ENCODE peak calls at places on chromosomes 1 and 21, in nine cellular contexts. N, V, U, K, H, P, R, C and A are unnamed samples.

GRCh38 chr1:230100932-230101331 is 33.9 kb downstream of the GALNT2 start:
- DNase-seq in N (no peak), V (no peak), U (no peak), K (no peak), H (no peak), P (no peak), R (no peak), C (no peak), A (no peak)

GRCh38 chr1:60746278-60746761 is 336.0 kb upstream of the NFIA start:
- DNase-seq in N (no peak), V (no peak), U (peak; percentile 51), K (no peak), H (no peak), P (no peak), R (no peak), C (no peak), A (no peak)

GRCh38 chr1:230159580-230159979 is 92.5 kb downstream of the GALNT2 start:
- DNase-seq in N (no peak), V (no peak), U (no peak), K (no peak), H (no peak), P (no peak), R (no peak), C (no peak), A (no peak)

GRCh38 chr1:1554926-1555915 is 14.8 kb upstream of the TMEM240 start:
- DNase-seq in N (no peak), V (no peak), U (no peak), K (peak; percentile 84), H (peak; percentile 55), P (no peak), R (peak; percentile 85), C (no peak), A (peak; percentile 91)

GRCh38 chr1:31705080-31705866 is 1.5 kb upstream of the COL16A1 start:
- DNase-seq in N (peak; percentile 35), V (no peak), U (peak; percentile 25), K (peak; percentile 72), H (peak; percentile 10), P (no peak), R (peak; percentile 83), C (peak; percentile 35), A (peak; percentile 53)

GRCh38 chr1:72482736-72483413 is 200.5 kb upstream of the NEGR1 start:
- DNase-seq in N (no peak), V (no peak), U (no peak), K (no peak), H (no peak), P (no peak), R (no peak), C (no peak), A (no peak)

GRCh38 chr1:51515312-51515960 is 3.6 kb downstream of the EPS15 start:
- DNase-seq in N (no peak), V (no peak), U (no peak), K (no peak), H (no peak), P (no peak), R (no peak), C (no peak), A (no peak)

GRCh38 chr1:22317231-22317919 is 134.3 kb upstream of the ZBTB40 start:
- DNase-seq in N (peak; percentile 49), V (no peak), U (no peak), K (no peak), H (no peak), P (no peak), R (peak; percentile 34), C (no peak), A (no peak)

GRCh38 chr1:228735871-228736586 is 750 bp downstream of the RHOU start:
- DNase-seq in N (peak; percentile 43), V (no peak), U (peak; percentile 27), K (peak; percentile 5), H (no peak), P (no peak), R (peak; percentile 15), C (no peak), A (peak; percentile 39)

GRCh38 chr1:175216444-175216843 is 23.9 kb upstream of the KIAA0040 start:
- DNase-seq in N (no peak), V (no peak), U (no peak), K (no peak), H (no peak), P (no peak), R (no peak), C (no peak), A (no peak)

GRCh38 chr1:60850084-60850483 is 232.3 kb upstream of the NFIA start:
- DNase-seq in N (no peak), V (no peak), U (no peak), K (no peak), H (no peak), P (no peak), R (no peak), C (no peak), A (no peak)

GRCh38 chr21:45612096-45613019 is 31.2 kb upstream of the PCBP3 start:
- DNase-seq in N (no peak), V (no peak), U (no peak), K (peak; percentile 89), H (no peak), P (no peak), R (peak; percentile 60), C (no peak), A (peak; percentile 78)

GRCh38 chr21:43352568-43353281 is 74.2 kb downstream of the SIK1 start:
- DNase-seq in N (no peak), V (no peak), U (no peak), K (peak; percentile 65), H (no peak), P (no peak), R (peak; percentile 29), C (no peak), A (peak; percentile 44)

GRCh38 chr1:230031131-230031530 is 35.9 kb upstream of the GALNT2 start:
- DNase-seq in N (no peak), V (no peak), U (no peak), K (peak; percentile 39), H (no peak), P (no peak), R (peak; percentile 65), C (no peak), A (peak; percentile 24)

GRCh38 chr21:33880626-33881025 is 35.0 kb downstream of the ATP5PO start:
- DNase-seq in N (no peak), V (no peak), U (no peak), K (no peak), H (no peak), P (no peak), R (no peak), C (no peak), A (no peak)

GRCh38 chr1:45643978-45644377 is 20.1 kb upstream of the CCDC17 start:
- DNase-seq in N (peak; percentile 26), V (no peak), U (no peak), K (no peak), H (no peak), P (no peak), R (no peak), C (no peak), A (no peak)

GRCh38 chr1:67588186-67588865 is 96.7 kb upstream of the GADD45A start:
- DNase-seq in N (no peak), V (no peak), U (no peak), K (no peak), H (no peak), P (no peak), R (no peak), C (no peak), A (no peak)

GRCh38 chr1:228782662-228783414 is 47.6 kb downstream of the RHOU start:
- DNase-seq in N (peak; percentile 28), V (no peak), U (no peak), K (peak; percentile 74), H (no peak), P (peak; percentile 10), R (peak; percentile 38), C (no peak), A (peak; percentile 66)

GRCh38 chr1:204584699-204585372 is 68.6 kb downstream of the MDM4 start:
- DNase-seq in N (no peak), V (no peak), U (no peak), K (no peak), H (no peak), P (no peak), R (no peak), C (no peak), A (no peak)

GRCh38 chr1:2224170-2224584 is 3.9 kb upstream of the SKI start:
- DNase-seq in N (no peak), V (no peak), U (no peak), K (no peak), H (no peak), P (no peak), R (no peak), C (no peak), A (no peak)

GRCh38 chr1:236516929-236517704 is 6.7 kb upstream of the LGALS8 start:
- DNase-seq in N (no peak), V (no peak), U (no peak), K (no peak), H (no peak), P (no peak), R (peak; percentile 57), C (no peak), A (peak; percentile 89)

GRCh38 chr1:9239622-9240401 is 5.2 kb downstream of the H6PD start:
- DNase-seq in N (no peak), V (no peak), U (peak; percentile 75), K (peak; percentile 95), H (no peak), P (no peak), R (peak; percentile 74), C (no peak), A (peak; percentile 96)

GRCh38 chr1:206467915-206468314 is 2.4 kb upstream of the IKBKE start:
- DNase-seq in N (no peak), V (no peak), U (peak; percentile 20), K (peak; percentile 26), H (no peak), P (no peak), R (peak; percentile 51), C (no peak), A (peak; percentile 65)

GRCh38 chr21:46542588-46543092 is 62.2 kb downstream of the S100B start:
- DNase-seq in N (no peak), V (no peak), U (no peak), K (no peak), H (no peak), P (no peak), R (no peak), C (no peak), A (no peak)

GRCh38 chr1:116166655-116167054 is 55.5 kb downstream of the MAB21L3 start:
- DNase-seq in N (no peak), V (no peak), U (no peak), K (no peak), H (no peak), P (no peak), R (no peak), C (no peak), A (no peak)

GRCh38 chr1:79129914-79130313 is 123.4 kb upstream of the ADGRL4 start:
- DNase-seq in N (no peak), V (no peak), U (no peak), K (no peak), H (no peak), P (no peak), R (no peak), C (no peak), A (no peak)